ENCODE peak calls at places on chromosomes 16 and 17, in eight cellular contexts. U is breast epithelium, Q is IMR-90, S is endothelial cell of umbilical vein, A is stomach, J is K562, K is heart left ventricle, I is sigmoid colon. H is an unnamed sample. For H3K4me1, the result is how much of the 10 kb centered on the place peaks cover.

GRCh38 chr17:19250421-19251141 is 13.4 kb downstream of the EPN2 start:
- DNase-seq in I (peak), Q (no peak), S (no peak), A (no peak), U (peak), J (no peak), K (peak), H (peak)

GRCh38 chr16:71895679-71896385 is 501 bp downstream of the IST1 start:
- DNase-seq in Q (peak), K (peak), U (peak), A (peak), I (peak), J (peak), S (no peak), H (no peak)

GRCh38 chr17:37483311-37484039 is 6.2 kb upstream of the DUSP14 start:
- DNase-seq in J (peak), A (no peak), Q (peak), I (peak), K (peak), S (no peak), U (no peak), H (no peak)

GRCh38 chr16:82748026-82748425 is 121.3 kb downstream of the CDH13 start:
- DNase-seq in S (peak), A (no peak), K (peak), Q (peak), J (no peak), U (no peak), I (no peak), H (no peak)

GRCh38 chr17:4584125-4584834 is at the start of gene SMTNL2:
- DNase-seq in S (no peak), A (no peak), I (peak), U (no peak), J (no peak), K (peak), Q (no peak), H (peak)

GRCh38 chr17:74012465-74012864 is 191.0 kb upstream of the RPL38 start:
- DNase-seq in U (no peak), S (no peak), K (no peak), I (no peak), J (no peak), Q (no peak), A (no peak), H (no peak)

GRCh38 chr16:29710227-29711219 is 31.5 kb downstream of the QPRT start:
- DNase-seq in I (no peak), K (no peak), A (no peak), U (no peak), Q (peak), S (peak), J (peak), H (peak)

GRCh38 chr17:33927732-33928133 is 327.4 kb upstream of the CCL2 start:
- DNase-seq in S (no peak), Q (peak), J (peak), A (no peak), U (no peak), K (no peak), I (no peak), H (no peak)

GRCh38 chr17:7732981-7733557 is 15.5 kb downstream of the DNAH2 start:
- DNase-seq in S (no peak), K (no peak), Q (no peak), I (peak), A (no peak), U (no peak), J (no peak), H (no peak)

GRCh38 chr17:44108440-44109311 is 14.8 kb downstream of the HDAC5 start:
- DNase-seq in U (peak), I (peak), Q (peak), K (peak), J (peak), A (peak), S (no peak), H (peak)

GRCh38 chr16:48354877-48355585 is 30.2 kb downstream of the SIAH1 start:
- DNase-seq in S (no peak), I (no peak), U (no peak), K (no peak), A (no peak), J (no peak), Q (no peak), H (no peak)

GRCh38 chr17:29722411-29723198 is 99.9 kb upstream of the CORO6 start:
- DNase-seq in U (no peak), K (peak), S (peak), I (peak), A (no peak), J (peak), Q (peak), H (peak)

GRCh38 chr17:83177611-83178532 is 98.5 kb downstream of the METRNL start:
- DNase-seq in S (no peak), U (peak), Q (no peak), A (no peak), K (no peak), J (no peak), I (peak), H (no peak)

GRCh38 chr17:8475820-8476219 is 40.1 kb downstream of the NDEL1 start:
- DNase-seq in I (no peak), J (no peak), K (no peak), U (no peak), Q (no peak), S (no peak), A (no peak), H (no peak)

GRCh38 chr17:66508896-66509843 is 206.8 kb downstream of the PRKCA start:
- DNase-seq in S (peak), Q (peak), J (peak), I (peak), U (no peak), A (peak), K (no peak), H (no peak)

GRCh38 chr17:14508156-14508555 is 207.3 kb downstream of the HS3ST3B1 start:
- DNase-seq in I (no peak), A (no peak), K (no peak), S (no peak), Q (no peak), U (no peak), J (no peak), H (no peak)

DNA sequence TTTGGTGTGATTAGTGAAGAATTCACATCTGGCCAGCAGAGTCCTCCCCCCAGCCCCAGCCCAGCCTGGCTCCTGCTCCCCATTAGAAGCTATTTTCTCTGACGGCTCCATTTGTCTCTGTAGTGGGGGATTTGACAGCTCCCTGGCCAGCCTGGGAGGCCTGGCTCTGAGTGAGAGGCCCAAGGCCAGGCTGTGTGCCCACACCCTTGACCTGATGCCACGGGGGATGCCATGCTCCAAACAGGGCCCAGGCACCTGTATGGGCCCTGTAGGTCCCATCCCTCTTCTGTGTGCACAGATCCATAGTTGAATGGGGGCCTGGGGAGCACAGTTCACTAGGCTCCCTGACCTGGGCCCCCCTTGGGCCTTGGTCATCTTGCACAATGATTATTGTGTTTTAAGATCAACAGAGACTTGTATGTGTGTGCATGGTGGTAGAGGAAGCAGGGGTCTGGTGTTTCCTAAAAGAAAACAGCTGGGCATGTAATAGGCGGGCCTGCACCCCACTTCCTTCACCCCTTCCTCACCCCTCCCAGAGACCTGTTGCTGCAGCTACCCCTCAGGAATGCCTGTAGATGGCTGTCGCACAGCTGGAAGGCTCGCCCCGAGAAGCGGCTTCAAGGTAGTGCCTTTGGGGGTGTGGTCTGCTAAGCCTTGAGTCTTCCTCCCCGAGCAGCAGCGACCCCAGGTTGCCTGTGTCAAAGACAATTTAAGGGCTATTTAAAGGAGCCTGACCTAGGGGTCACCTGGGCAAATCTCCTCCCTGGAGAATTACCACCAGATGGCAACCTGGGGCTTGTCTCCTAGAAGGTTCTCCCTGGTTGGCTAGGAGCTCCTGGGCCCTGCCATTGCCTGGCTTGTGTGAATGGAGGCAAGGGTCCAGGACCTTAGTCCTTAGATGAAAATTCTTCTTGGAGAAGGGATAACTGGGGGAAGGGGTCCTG is 51.0 kb upstream of the TAC4 start:
- DNase-seq in I (no peak), Q (no peak), U (no peak), S (peak), J (peak), A (no peak), K (no peak), H (no peak)
- TF ChIP-seq CTCF in I (no peak), Q (no peak), U (no peak), S (peak), J (peak), A (no peak), K (no peak), H (no peak)

GRCh38 chr16:11314309-11314894 is 30.9 kb upstream of the RMI2 start:
- DNase-seq in A (no peak), I (no peak), K (no peak), U (no peak), Q (no peak), J (no peak), S (no peak), H (no peak)

GRCh38 chr16:11312718-11313492 is 31.8 kb upstream of the PRM1 start:
- DNase-seq in U (no peak), Q (peak), I (no peak), S (no peak), K (no peak), J (peak), A (peak), H (no peak)

GRCh38 chr16:11315499-11315898 is 29.8 kb upstream of the RMI2 start:
- DNase-seq in A (no peak), Q (peak), J (no peak), I (no peak), S (no peak), U (no peak), K (no peak), H (peak)

GRCh38 chr16:11310997-11311561 is 29.9 kb upstream of the PRM1 start:
- DNase-seq in U (no peak), A (no peak), J (no peak), S (peak), K (no peak), Q (no peak), I (no peak), H (no peak)

GRCh38 chr16:11313493-11314308 is 31.6 kb upstream of the RMI2 start:
- DNase-seq in Q (no peak), S (no peak), K (no peak), J (no peak), U (no peak), A (no peak), I (no peak), H (no peak)
- H3K4me1 ChIP-seq in Q (under half), S (under half), K (under half), J (under half), U (under half), A (under half), I (under half), H (under half)

GRCh38 chr16:66696669-66697630 is at the start of gene CMTM4:
- DNase-seq in A (peak), Q (peak), U (peak), J (peak), K (peak), I (peak), S (peak), H (peak)
- TF ChIP-seq POLR2A in A (no peak), Q (no peak), U (no peak), J (peak), K (no peak), I (no peak), S (peak), H (no peak)

DNA sequence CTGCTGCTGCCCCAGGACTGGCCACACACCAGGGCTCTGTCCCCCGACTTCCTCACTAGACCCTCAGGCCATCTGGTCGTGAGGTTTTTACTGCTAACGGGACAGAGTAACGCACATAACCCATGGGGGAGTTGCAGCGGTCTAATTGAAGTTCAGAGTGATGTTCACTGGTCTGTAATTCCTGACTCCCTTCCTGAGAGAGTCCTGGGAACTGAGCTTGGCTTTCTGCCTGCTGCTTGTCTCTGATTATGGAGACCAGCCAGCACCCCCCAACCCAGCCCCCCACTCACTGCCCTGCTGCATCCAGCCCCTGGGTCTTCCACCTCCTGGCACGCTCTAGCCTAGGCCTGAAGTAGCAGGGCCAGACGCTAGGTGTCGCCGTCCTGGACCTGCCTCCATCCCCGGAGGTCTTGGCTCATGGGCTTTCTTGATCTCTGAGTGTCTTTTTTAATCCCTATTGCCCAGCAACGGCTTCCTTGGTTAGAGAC is 192.9 kb downstream of the CCDC182 start:
- DNase-seq in K (no peak), U (no peak), I (no peak), S (no peak), J (peak), A (no peak), Q (no peak), H (peak)
- TF ChIP-seq CTCF in K (peak), U (no peak), I (no peak), S (peak), J (peak), A (peak), Q (peak), H (peak)

GRCh38 chr16:56998352-56998751 is 9.0 kb downstream of the NLRC5 start:
- DNase-seq in U (no peak), I (peak), A (no peak), K (no peak), S (no peak), J (no peak), Q (no peak), H (no peak)

GRCh38 chr16:56999409-57000270 is 10.3 kb downstream of the NLRC5 start:
- DNase-seq in J (no peak), U (no peak), I (peak), Q (no peak), S (no peak), K (no peak), A (peak), H (no peak)

GRCh38 chr16:57001026-57001669 is 11.8 kb downstream of the NLRC5 start:
- DNase-seq in A (no peak), S (no peak), U (no peak), J (no peak), Q (no peak), I (no peak), K (no peak), H (no peak)

GRCh38 chr16:56998861-56999260 is 9.5 kb downstream of the NLRC5 start:
- DNase-seq in Q (no peak), U (no peak), S (no peak), J (no peak), A (no peak), I (peak), K (no peak), H (no peak)

GRCh38 chr16:57000271-57001025 is 11.1 kb downstream of the NLRC5 start:
- DNase-seq in U (peak), I (peak), A (peak), S (peak), J (no peak), Q (peak), K (peak), H (no peak)
- H3K4me1 ChIP-seq in U (under half), I (under half), A (under half), S (under half), J (under half), Q (under half), K (under half), H (under half)

GRCh38 chr17:48577946-48578615 is at the start of gene HOXB4:
- DNase-seq in Q (peak), K (peak), J (peak), S (peak), I (peak), A (peak), U (no peak), H (peak)
- TF ChIP-seq POLR2A in Q (no peak), K (no peak), J (no peak), S (no peak), I (peak), A (no peak), U (no peak), H (no peak)

GRCh38 chr17:64234961-64235360 is 28.1 kb downstream of the TEX2 start:
- DNase-seq in K (no peak), J (no peak), Q (no peak), A (no peak), U (no peak), S (no peak), I (no peak), H (no peak)

GRCh38 chr17:64240261-64240740 is 22.8 kb downstream of the TEX2 start:
- DNase-seq in I (no peak), A (no peak), Q (peak), J (peak), K (peak), S (no peak), U (no peak), H (no peak)

GRCh38 chr17:64240741-64241347 is 22.2 kb downstream of the TEX2 start:
- DNase-seq in A (no peak), S (peak), K (peak), Q (peak), I (peak), J (no peak), U (no peak), H (no peak)

GRCh38 chr17:64232466-64233262 is 30.4 kb downstream of the TEX2 start:
- DNase-seq in Q (no peak), U (no peak), I (no peak), A (no peak), S (no peak), K (no peak), J (no peak), H (no peak)

GRCh38 chr17:64236827-64237403 is 26.1 kb downstream of the TEX2 start:
- DNase-seq in S (peak), I (no peak), K (no peak), J (no peak), A (no peak), Q (no peak), U (no peak), H (no peak)
- TF ChIP-seq CTCF in S (peak), I (no peak), K (no peak), J (no peak), A (no peak), Q (peak), U (no peak), H (no peak)

DNA sequence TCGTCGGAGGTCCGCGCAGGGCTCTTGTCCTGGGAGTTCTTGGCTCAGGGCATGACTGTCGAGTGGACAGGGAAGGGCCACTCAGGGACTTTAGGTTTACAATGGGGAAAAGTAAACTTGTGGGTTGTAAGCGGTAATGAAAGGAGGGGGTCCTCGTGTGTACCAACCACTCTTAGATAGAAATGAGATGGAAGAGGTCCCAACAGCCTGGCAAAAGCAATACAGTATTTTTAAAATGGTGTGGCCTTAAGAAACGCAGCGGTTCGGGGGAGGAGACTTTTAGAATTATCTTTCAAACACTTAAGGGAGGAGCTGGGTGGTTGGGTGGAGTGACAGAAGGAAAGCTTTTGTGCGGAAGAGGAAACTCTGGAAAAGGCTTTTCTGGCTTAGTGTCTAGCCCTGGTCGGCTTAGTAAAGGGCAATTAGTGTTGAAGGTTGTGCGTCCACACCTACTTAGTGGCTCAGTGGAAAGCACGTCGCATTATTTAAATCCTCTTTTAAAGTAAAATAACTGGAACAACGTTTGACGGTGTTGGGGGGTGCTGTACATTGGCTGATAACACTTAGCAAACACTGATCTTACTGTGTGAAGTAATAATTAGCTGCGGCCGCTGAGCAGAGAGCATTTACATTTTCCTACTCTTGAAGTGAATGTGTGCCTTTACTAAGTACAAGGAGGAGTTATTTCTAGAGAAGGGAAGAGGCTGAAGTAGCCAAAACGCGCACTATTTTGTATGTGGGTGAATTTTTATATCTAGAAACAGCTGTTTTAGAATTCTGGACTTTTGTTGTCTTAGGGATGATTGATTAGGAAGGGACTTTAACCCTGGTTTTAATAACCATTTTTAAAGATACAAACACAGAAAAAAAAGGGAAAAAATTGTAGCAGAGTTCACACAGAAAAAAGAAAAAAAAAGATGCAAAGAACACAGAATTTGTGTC is 1.0 kb downstream of the WSB1 start:
- DNase-seq in S (peak), A (peak), U (no peak), J (peak), K (peak), Q (peak), I (peak), H (peak)
- H3K4me1 ChIP-seq in S (under half), A (under half), U (under half), J (under half), K (under half), Q (under half), I (under half), H (under half)

H was measured in testis.